ENCODE peak calls at places on chromosomes 4 and X, in eight cellular contexts. I is Peyer's patch; X is CD8-positive, alpha-beta T cell; O is uterus; D is OCI-LY7; B is colonic mucosa; Q is lower lobe of right lung; F is H9. W is an unnamed sample.

GRCh38 chr4:10639100-10639499 is 45.5 kb downstream of the CLNK start:
- DNase-seq in I (no peak), X (no peak), O (no peak), D (no peak), B (no peak), Q (no peak), F (no peak), W (no peak)

GRCh38 chrX:38275615-38276014 is 51.7 kb downstream of the RPGR start:
- DNase-seq in I (no peak), X (no peak), O (no peak), D (no peak), B (no peak), Q (no peak), F (no peak), W (no peak)

GRCh38 chrX:11190745-11191510 is 79.8 kb downstream of the HCCS start:
- DNase-seq in I (no peak), X (no peak), O (no peak), D (no peak), B (peak; percentile 61), Q (no peak), F (no peak), W (no peak)

GRCh38 chrX:150421816-150422215 is 58.7 kb downstream of the MAMLD1 start:
- DNase-seq in I (no peak), X (no peak), O (peak; percentile 44), D (no peak), B (no peak), Q (no peak), F (no peak), W (no peak)

GRCh38 chr4:133866328-133866699 is 335.3 kb downstream of the PABPC4L start:
- DNase-seq in I (no peak), X (no peak), O (no peak), D (no peak), B (no peak), Q (no peak), F (no peak), W (no peak)

GRCh38 chr4:901192-901910 is 30.8 kb downstream of the GAK start:
- DNase-seq in I (no peak), X (no peak), O (no peak), D (no peak), B (no peak), Q (no peak), F (no peak), W (no peak)

GRCh38 chrX:24229967-24230366 is 80.4 kb downstream of the ZFX start:
- DNase-seq in I (no peak), X (no peak), O (no peak), D (no peak), B (no peak), Q (no peak), F (no peak), W (no peak)

GRCh38 chr4:182207806-182208483 is 35.3 kb upstream of the TENM3 start:
- DNase-seq in I (no peak), X (no peak), O (no peak), D (no peak), B (no peak), Q (no peak), F (no peak), W (no peak)

GRCh38 chrX:1727531-1728027 is 112.7 kb downstream of the ASMT start:
- DNase-seq in I (no peak), X (no peak), O (no peak), D (no peak), B (no peak), Q (no peak), F (peak; percentile 74), W (no peak)

DNA sequence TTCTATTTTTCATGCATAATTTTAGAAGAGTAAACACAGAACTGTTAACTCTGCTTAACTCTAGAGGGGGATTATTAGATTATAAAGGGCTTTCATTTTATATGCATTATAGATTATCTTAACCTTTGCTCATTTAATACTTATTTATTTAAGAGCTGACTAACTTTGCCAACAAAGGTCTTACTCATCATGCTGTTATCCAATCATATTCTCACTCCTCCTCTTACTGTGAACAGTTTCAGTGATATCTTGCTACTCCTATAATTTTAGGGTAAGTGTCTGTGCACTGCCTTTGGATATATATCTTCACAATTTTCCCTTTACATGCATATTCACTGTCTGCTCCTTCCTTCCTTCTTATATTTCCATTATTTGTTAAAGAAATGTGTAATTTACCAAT is 1814.9 kb downstream of the STIM2 start:
- DNase-seq in I (no peak), X (no peak), O (no peak), D (no peak), B (no peak), Q (no peak), F (no peak), W (no peak)
- H3K9me3 ChIP-seq in I (no peaks in the 10 kb centered on the region), X (no peaks in the 10 kb centered on the region), O (no peaks in the 10 kb centered on the region), D (no peaks in the 10 kb centered on the region), B (no peaks in the 10 kb centered on the region), Q (no peaks in the 10 kb centered on the region), F (no peaks in the 10 kb centered on the region), W (peaks cover 2% of the 10 kb centered on the region)

GRCh38 chrX:58044130-58044529 is 133.9 kb upstream of the ZXDA start:
- DNase-seq in I (no peak), X (no peak), O (no peak), D (no peak), B (no peak), Q (no peak), F (no peak), W (no peak)
- H3K9me3 ChIP-seq in I (no peaks in the 10 kb centered on the region), X (no peaks in the 10 kb centered on the region), O (no peaks in the 10 kb centered on the region), D (no peaks in the 10 kb centered on the region), B (no peaks in the 10 kb centered on the region), Q (no peaks in the 10 kb centered on the region), F (peaks cover 82% of the 10 kb centered on the region), W (no peaks in the 10 kb centered on the region)

GRCh38 chr4:18113710-18114331 is 92.3 kb upstream of the LCORL start:
- DNase-seq in I (no peak), X (no peak), O (no peak), D (no peak), B (no peak), Q (no peak), F (no peak), W (no peak)
- H3K9me3 ChIP-seq in I (no peaks in the 10 kb centered on the region), X (no peaks in the 10 kb centered on the region), O (no peaks in the 10 kb centered on the region), D (no peaks in the 10 kb centered on the region), B (no peaks in the 10 kb centered on the region), Q (no peaks in the 10 kb centered on the region), F (no peaks in the 10 kb centered on the region), W (no peaks in the 10 kb centered on the region)

GRCh38 chr4:18815779-18816173 is 794.2 kb upstream of the LCORL start:
- DNase-seq in I (no peak), X (no peak), O (no peak), D (peak; percentile 35), B (no peak), Q (no peak), F (no peak), W (no peak)
- H3K9me3 ChIP-seq in I (no peaks in the 10 kb centered on the region), X (no peaks in the 10 kb centered on the region), O (no peaks in the 10 kb centered on the region), D (no peaks in the 10 kb centered on the region), B (no peaks in the 10 kb centered on the region), Q (no peaks in the 10 kb centered on the region), F (no peaks in the 10 kb centered on the region), W (no peaks in the 10 kb centered on the region)

DNA sequence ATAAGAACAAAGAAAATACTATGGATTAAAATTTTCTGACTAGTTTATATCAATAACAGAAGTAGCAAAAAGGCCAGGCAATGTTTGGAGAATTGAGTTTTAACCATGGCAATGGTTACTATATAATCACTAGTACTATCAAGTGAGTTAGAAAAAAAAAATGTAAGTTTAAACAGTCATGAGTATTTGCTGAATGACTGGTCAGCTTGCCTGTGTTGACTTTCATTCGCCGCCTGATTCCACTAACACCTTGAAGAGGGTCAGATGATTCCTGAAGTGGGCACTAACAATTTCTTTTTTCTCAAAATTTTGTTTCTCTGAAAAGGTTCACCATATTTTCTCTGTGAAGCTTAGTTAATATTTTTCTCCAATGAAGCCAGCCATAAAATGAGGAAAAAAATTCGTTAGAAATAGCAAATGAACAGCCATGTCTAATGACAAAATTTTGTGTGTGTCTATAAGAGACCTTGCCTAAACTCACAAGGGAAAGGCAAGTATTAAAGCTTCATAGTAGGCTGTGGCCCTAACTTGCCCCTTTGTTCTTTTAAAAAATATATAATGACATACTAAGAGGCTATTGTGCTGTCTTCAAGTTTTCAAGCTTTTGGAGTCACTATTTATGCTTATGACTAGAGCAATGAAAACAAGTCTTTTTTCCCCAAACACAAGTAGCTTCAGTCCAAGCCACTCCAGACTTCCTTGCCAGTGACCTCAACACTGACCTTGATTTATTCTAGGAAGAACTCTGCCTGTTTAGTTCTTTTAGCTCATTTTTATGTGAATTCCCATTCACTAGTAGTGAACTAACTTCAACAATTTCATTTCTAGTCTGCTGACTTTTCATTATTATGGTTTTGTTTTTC is 18.4 kb upstream of the FHDC1 start:
- DNase-seq in I (no peak), X (no peak), O (no peak), D (no peak), B (no peak), Q (no peak), F (no peak), W (no peak)
- H3K9me3 ChIP-seq in I (no peaks in the 10 kb centered on the region), X (peaks cover 5% of the 10 kb centered on the region), O (no peaks in the 10 kb centered on the region), D (peaks cover 17% of the 10 kb centered on the region), B (peaks cover 5% of the 10 kb centered on the region), Q (peaks cover 3% of the 10 kb centered on the region), F (peaks cover 28% of the 10 kb centered on the region), W (peaks cover 13% of the 10 kb centered on the region)

GRCh38 chr4:30153427-30153826 is 566.7 kb upstream of the PCDH7 start:
- DNase-seq in I (no peak), X (no peak), O (no peak), D (no peak), B (no peak), Q (no peak), F (no peak), W (no peak)
- H3K9me3 ChIP-seq in I (no peaks in the 10 kb centered on the region), X (no peaks in the 10 kb centered on the region), O (no peaks in the 10 kb centered on the region), D (no peaks in the 10 kb centered on the region), B (no peaks in the 10 kb centered on the region), Q (no peaks in the 10 kb centered on the region), F (no peaks in the 10 kb centered on the region), W (peaks cover 3% of the 10 kb centered on the region)

GRCh38 chr4:53866055-53866454 is 198.3 kb downstream of the CHIC2 start:
- DNase-seq in I (no peak), X (no peak), O (no peak), D (no peak), B (no peak), Q (no peak), F (no peak), W (no peak)

GRCh38 chr4:53863163-53863562 is 201.2 kb downstream of the CHIC2 start:
- DNase-seq in I (no peak), X (no peak), O (peak; percentile 50), D (no peak), B (no peak), Q (no peak), F (no peak), W (no peak)

GRCh38 chr4:53865031-53865430 is 199.4 kb downstream of the CHIC2 start:
- DNase-seq in I (no peak), X (no peak), O (no peak), D (no peak), B (no peak), Q (no peak), F (no peak), W (no peak)

GRCh38 chr4:53861856-53862610 is 202.4 kb downstream of the CHIC2 start:
- DNase-seq in I (no peak), X (no peak), O (peak; percentile 47), D (peak; percentile 6), B (no peak), Q (no peak), F (no peak), W (no peak)

GRCh38 chr4:53863731-53864130 is 200.7 kb downstream of the CHIC2 start:
- DNase-seq in I (no peak), X (no peak), O (no peak), D (no peak), B (no peak), Q (no peak), F (no peak), W (no peak)
- H3K9me3 ChIP-seq in I (no peaks in the 10 kb centered on the region), X (no peaks in the 10 kb centered on the region), O (no peaks in the 10 kb centered on the region), D (no peaks in the 10 kb centered on the region), B (no peaks in the 10 kb centered on the region), Q (no peaks in the 10 kb centered on the region), F (no peaks in the 10 kb centered on the region), W (no peaks in the 10 kb centered on the region)

GRCh38 chrX:62931625-62932024 is 419.5 kb downstream of the SPIN4 start:
- DNase-seq in I (no peak), X (no peak), O (no peak), D (no peak), B (no peak), Q (no peak), F (no peak), W (no peak)
- H3K9me3 ChIP-seq in I (no peaks in the 10 kb centered on the region), X (no peaks in the 10 kb centered on the region), O (no peaks in the 10 kb centered on the region), D (no peaks in the 10 kb centered on the region), B (no peaks in the 10 kb centered on the region), Q (no peaks in the 10 kb centered on the region), F (peaks cover 59% of the 10 kb centered on the region), W (no peaks in the 10 kb centered on the region)